ENCODE peak calls at places on chromosome 7, in six cellular contexts. L is nephron progenitor cell, Y is fibroblast of the aortic adventitia, K is astrocyte of the spinal cord, H is AG10803, Q is cardiac muscle cell. V is an unnamed sample.

GRCh38 chr7:127704211-127704610 is 52.2 kb downstream of the SND1 start:
- DNase-seq in Y (no peak), Q (no peak), L (no peak), H (no peak), K (no peak), V (no peak)

GRCh38 chr7:2953099-2953498 is 90.6 kb downstream of the CARD11 start:
- DNase-seq in K (no peak), H (no peak), L (no peak), Y (peak), Q (no peak), V (no peak)

GRCh38 chr7:78912781-78913180 is 540.7 kb downstream of the MAGI2 start:
- DNase-seq in Q (no peak), Y (peak), L (no peak), H (peak), K (peak), V (no peak)

GRCh38 chr7:78063758-78064157 is 265.2 kb downstream of the PHTF2 start:
- DNase-seq in H (no peak), Q (no peak), K (no peak), L (no peak), Y (no peak), V (no peak)

GRCh38 chr7:106285801-106286492 is 1.2 kb upstream of the NAMPT start:
- DNase-seq in Q (no peak), L (no peak), Y (peak), H (peak), K (peak), V (no peak)

GRCh38 chr7:114933665-114934064 is 11.8 kb downstream of the MDFIC start:
- DNase-seq in Y (no peak), K (no peak), Q (no peak), H (no peak), L (no peak), V (no peak)

GRCh38 chr7:36015733-36016132 is 137.3 kb upstream of the EEPD1 start:
- DNase-seq in H (peak), L (no peak), K (no peak), Y (peak), Q (no peak), V (no peak)

GRCh38 chr7:30252885-30253795 is 31.3 kb upstream of the ZNRF2 start:
- DNase-seq in Q (peak), H (peak), Y (no peak), K (peak), L (no peak), V (no peak)

GRCh38 chr7:101814996-101815825 is 2.2 kb upstream of the CUX1 start:
- DNase-seq in H (no peak), Y (no peak), L (peak), Q (peak), K (no peak), V (peak)

GRCh38 chr7:157558061-157558460 is 221.3 kb downstream of the DNAJB6 start:
- DNase-seq in Q (no peak), Y (no peak), H (no peak), L (no peak), K (no peak), V (peak)

GRCh38 chr7:158494162-158494586 is 93.4 kb downstream of the PTPRN2 start:
- DNase-seq in L (no peak), K (no peak), Q (no peak), H (no peak), Y (no peak), V (no peak)

GRCh38 chr7:102834999-102835398 is 77.8 kb upstream of the LRRC17 start:
- DNase-seq in K (peak), Y (peak), L (no peak), H (peak), Q (no peak), V (no peak)

GRCh38 chr7:55467047-55467593 is 102.0 kb downstream of the LANCL2 start:
- DNase-seq in L (no peak), H (no peak), Q (no peak), K (no peak), Y (no peak), V (no peak)

GRCh38 chr7:4049202-4049601 is 632.9 kb upstream of the FOXK1 start:
- DNase-seq in K (no peak), Y (no peak), H (no peak), L (no peak), Q (no peak), V (no peak)

GRCh38 chr7:150716368-150716767 is at the start of gene GIMAP1:
- DNase-seq in L (no peak), Q (no peak), K (no peak), H (no peak), Y (no peak), V (no peak)

GRCh38 chr7:130888017-130888371 is 154.0 kb upstream of the KLF14 start:
- DNase-seq in H (no peak), Q (no peak), Y (no peak), K (no peak), L (no peak), V (no peak)

GRCh38 chr7:130886438-130887135 is 152.6 kb upstream of the KLF14 start:
- DNase-seq in K (no peak), L (no peak), H (no peak), Y (no peak), Q (no peak), V (no peak)

GRCh38 chr7:130884437-130885417 is 150.7 kb upstream of the KLF14 start:
- DNase-seq in Y (peak), K (peak), Q (no peak), L (no peak), H (peak), V (no peak)

GRCh38 chr7:130888468-130888867 is 154.5 kb upstream of the KLF14 start:
- DNase-seq in K (no peak), H (no peak), L (no peak), Q (no peak), Y (no peak), V (no peak)

GRCh38 chr7:130887182-130888016 is 153.4 kb upstream of the KLF14 start:
- DNase-seq in Y (peak), Q (no peak), H (peak), K (peak), L (no peak), V (no peak)
- TF ChIP-seq CTCF in Y (no peak), Q (no peak), H (peak), K (no peak), L (no peak), V (no peak)

GRCh38 chr7:80243425-80243824 is 108.8 kb downstream of the GNAI1 start:
- DNase-seq in K (no peak), L (peak), Q (peak), Y (no peak), H (peak), V (no peak)

GRCh38 chr7:80240265-80241025 is 105.8 kb downstream of the GNAI1 start:
- DNase-seq in H (no peak), Q (no peak), Y (peak), K (peak), L (no peak), V (no peak)

GRCh38 chr7:80249184-80249583 is 114.6 kb downstream of the GNAI1 start:
- DNase-seq in L (no peak), K (no peak), Y (no peak), Q (no peak), H (no peak), V (no peak)

GRCh38 chr7:80247144-80247543 is 112.5 kb downstream of the GNAI1 start:
- DNase-seq in L (no peak), Q (no peak), K (no peak), H (peak), Y (peak), V (no peak)

DNA sequence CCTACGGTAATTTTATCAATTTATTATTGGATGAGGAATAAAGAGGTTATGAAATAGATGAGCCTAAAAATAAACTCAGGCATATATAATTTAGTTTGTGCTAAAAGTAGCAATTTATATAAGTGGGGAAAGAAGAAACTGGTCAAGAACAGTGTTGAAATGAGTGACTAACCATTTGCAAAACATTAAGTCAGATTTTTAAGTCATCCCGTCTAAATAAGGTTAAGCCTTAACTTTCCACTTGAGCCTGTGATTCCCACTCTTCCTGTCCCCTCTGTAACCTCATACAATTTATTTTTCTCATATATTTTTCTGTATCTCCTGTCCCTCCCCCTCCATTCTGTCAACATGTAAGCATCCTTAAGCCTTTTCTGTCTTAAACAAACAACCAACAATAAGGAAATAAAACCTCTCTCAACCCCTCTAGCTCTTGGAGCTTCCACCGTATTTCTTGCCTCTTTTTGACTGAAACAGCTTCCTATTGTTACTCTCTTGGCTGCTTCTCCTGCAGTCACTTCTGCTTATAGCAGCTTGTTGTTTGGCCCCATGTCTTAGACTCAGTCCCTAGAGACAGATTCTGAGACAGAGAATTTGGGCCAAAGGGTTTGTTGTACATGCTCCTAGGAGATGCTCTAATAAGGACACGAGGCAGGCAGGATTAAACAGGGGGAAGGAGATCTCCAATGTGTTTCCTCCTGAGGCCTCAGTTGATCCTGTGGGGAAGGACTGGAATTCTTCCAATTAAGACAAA is 109.8 kb downstream of the GNAI1 start:
- DNase-seq in Y (peak), Q (no peak), H (peak), K (no peak), L (no peak), V (no peak)
- TF ChIP-seq CTCF in Y (no peak), Q (no peak), H (no peak), K (no peak), L (no peak), V (no peak)

DNA sequence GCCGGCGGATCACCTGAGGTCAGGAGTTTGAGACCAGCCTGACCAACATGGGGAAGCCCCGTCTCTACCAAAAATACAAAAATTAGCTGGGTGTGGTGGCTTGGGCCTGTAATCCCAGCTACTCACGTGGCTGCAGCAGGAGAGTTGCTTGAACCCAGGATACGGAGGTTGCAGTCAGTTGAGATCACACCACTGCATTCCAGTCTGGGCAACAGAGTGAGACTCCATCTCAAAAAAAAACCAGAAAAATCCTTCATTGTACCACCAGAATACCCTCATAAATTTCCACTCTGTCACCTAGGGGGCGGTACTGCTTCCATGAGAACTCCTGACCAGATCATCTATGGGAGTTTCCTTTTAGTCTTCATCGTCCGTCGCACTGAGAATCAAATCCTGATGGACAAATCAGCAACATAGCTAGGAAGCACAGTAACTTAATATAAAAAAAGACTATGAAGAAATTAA is 225.8 kb upstream of the KLF14 start:
- DNase-seq in L (no peak), H (peak), K (peak), Y (peak), Q (no peak), V (no peak)
- TF ChIP-seq CTCF in L (no peak), H (peak), K (peak), Y (peak), Q (peak), V (peak)

DNA sequence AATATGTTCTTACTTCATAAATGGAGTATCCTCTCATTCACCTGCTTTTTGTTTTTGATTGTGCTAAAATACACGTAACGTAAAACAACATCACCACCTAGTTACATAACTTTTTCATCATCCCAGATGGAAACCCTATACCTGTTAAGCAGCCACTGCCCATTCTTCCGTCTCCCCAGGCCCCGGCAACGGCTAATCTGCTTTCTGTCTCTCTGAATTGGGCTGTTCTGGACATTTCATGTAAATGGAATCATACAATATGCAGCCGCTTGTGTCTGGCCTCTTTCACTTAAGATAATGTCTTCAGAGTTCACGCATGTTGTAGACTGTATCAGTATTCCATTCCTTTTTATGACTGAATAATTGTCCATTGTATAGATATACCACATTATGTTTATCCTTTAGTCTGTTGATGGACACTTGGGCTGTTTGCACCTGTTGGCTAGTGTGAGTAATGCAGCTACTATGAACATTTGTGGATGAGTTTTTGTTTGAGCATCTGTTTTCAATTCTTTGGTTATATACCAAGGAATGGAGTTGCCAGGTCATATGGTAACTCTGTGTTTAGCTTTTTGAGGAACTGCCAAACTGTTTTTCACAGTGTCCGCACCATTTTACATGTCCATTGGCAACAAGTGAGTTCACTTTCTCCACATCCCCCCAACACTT is 14.1 kb upstream of the SUN1 start:
- DNase-seq in Q (no peak), L (no peak), K (peak), Y (peak), H (peak), V (no peak)
- TF ChIP-seq CTCF in Q (peak), L (no peak), K (peak), Y (peak), H (peak), V (peak)

DNA sequence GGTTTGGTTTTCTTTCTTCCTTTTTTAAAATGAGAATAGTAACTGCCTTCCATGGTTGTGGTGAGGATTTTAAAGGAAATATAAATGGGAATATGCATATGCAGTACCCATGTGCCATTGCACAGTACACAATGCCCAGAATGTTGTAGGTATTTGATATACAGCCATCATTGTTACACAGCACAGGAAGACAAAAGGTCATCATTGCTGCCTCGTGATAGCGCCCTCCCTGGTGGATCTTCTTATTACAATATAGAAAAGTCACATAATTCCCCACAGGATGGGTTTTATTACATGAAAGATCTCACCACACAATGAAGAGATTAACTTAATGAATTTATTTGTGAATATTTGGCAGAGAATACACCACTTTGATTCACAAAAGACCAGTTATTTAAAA is 76.5 kb downstream of the PPP1R17 start:
- DNase-seq in L (no peak), K (no peak), Y (no peak), H (no peak), Q (no peak), V (no peak)
- TF ChIP-seq CTCF in L (peak), K (peak), Y (peak), H (peak), Q (peak), V (peak)

GRCh38 chr7:66837007-66837406 is 84.0 kb upstream of the TMEM248 start:
- DNase-seq in Y (no peak), H (no peak), K (peak), Q (no peak), L (peak), V (peak)
- TF ChIP-seq CTCF in Y (peak), H (peak), K (peak), Q (peak), L (peak), V (peak)

GRCh38 chr7:33720870-33721269 is 184.5 kb upstream of the BMPER start:
- DNase-seq in K (no peak), Y (no peak), L (no peak), H (no peak), Q (no peak), V (no peak)

GRCh38 chr7:33714208-33714607 is 191.1 kb upstream of the BMPER start:
- DNase-seq in H (no peak), K (no peak), L (no peak), Y (no peak), Q (no peak), V (no peak)

GRCh38 chr7:33720139-33720538 is 185.2 kb upstream of the BMPER start:
- DNase-seq in Q (no peak), H (no peak), L (no peak), Y (no peak), K (no peak), V (no peak)

GRCh38 chr7:33719059-33719581 is 186.2 kb upstream of the BMPER start:
- DNase-seq in H (peak), Q (peak), K (no peak), Y (peak), L (no peak), V (no peak)

DNA sequence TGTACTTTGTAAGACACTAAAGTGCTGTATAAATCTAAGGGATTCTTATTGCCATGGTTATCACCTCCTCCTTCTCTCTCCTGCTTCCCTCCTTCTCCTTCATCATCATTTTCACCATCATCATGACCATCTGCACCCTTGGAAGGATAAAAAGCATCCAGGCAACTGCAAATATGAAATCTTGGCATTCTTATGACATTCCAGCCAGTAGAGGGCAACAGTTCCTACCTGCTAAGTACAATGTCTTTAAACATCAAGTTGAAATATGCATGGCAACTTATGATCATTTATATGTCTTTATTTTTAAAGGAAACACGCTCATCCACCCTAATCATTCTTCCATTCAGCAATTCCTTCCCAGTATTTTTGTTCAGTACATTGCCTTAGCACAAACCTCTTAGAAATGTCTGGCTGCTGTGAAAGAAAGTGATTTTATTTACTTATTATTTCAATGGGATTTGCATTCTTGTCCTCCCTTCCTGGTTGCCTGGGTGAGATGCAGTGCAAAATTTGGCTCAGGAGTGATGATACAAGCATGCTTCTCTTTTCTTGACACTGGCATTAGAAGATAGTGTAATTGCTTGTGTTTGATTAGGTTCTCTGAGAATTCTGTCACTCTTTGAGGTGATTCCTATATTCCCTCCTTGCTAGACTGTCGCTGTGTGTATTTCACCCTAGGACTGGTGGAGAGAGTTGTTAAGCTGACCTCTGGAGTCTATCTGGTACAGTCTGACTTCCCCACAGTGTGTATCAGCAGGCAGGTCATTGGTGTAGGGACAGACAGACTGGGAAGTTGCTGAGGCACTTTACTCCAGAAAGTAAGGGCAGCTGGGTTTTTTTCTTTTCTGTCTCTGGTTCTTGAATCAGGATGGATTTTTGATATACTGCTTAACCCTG is 188.5 kb upstream of the BMPER start:
- DNase-seq in K (peak), Y (peak), Q (peak), H (peak), L (no peak), V (no peak)
- TF ChIP-seq CTCF in K (peak), Y (peak), Q (peak), H (peak), L (peak), V (peak)

GRCh38 chr7:20329389-20330175 is 1.1 kb upstream of the ITGB8 start:
- DNase-seq in L (peak), H (peak), Q (peak), K (peak), Y (peak), V (peak)
- TF ChIP-seq CTCF in L (peak), H (peak), Q (peak), K (peak), Y (peak), V (peak)

GRCh38 chr7:44448922-44449321 is 41.5 kb downstream of the NUDCD3 start:
- DNase-seq in H (no peak), Y (no peak), L (no peak), K (no peak), Q (no peak), V (no peak)

GRCh38 chr7:44449531-44449930 is 40.9 kb downstream of the NUDCD3 start:
- DNase-seq in L (no peak), H (peak), Y (peak), K (peak), Q (no peak), V (no peak)

GRCh38 chr7:44445986-44446671 is 44.3 kb downstream of the NUDCD3 start:
- DNase-seq in K (no peak), H (no peak), L (no peak), Q (no peak), Y (no peak), V (no peak)

GRCh38 chr7:44447874-44448425 is 42.5 kb downstream of the NUDCD3 start:
- DNase-seq in Y (no peak), K (no peak), Q (no peak), L (no peak), H (no peak), V (no peak)

DNA sequence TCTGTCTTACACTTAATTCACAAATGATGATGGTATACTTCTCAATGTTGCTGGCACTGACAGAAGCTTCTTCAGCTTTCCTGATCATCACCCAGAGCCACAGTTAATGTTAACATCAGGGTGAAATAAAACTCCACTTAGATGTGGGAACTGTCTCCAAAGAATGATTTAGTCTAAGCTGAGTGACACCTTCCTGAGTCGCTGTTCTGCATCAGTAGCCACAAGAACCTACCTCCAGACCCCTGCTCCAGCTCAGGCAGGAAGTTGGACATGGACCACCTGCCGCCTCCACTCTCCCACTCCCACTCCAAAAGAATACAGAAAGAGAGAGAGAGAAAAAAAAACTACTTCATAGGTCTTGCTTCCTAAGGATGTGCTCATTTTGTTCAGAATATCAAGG is 42.0 kb downstream of the NUDCD3 start:
- DNase-seq in K (no peak), Q (no peak), L (no peak), Y (no peak), H (no peak), V (no peak)
- TF ChIP-seq CTCF in K (no peak), Q (no peak), L (no peak), Y (no peak), H (no peak), V (no peak)

V was measured in glutamatergic neuron.